ENCODE peak calls at places on chromosomes 1 and 21, in eight cellular contexts. E is A549, U is ovary, V is GM12878, Y is upper lobe of left lung, R is stomach, J is K562, N is tibial nerve. X is an unnamed sample.

GRCh38 chr1:43285269-43285986 is at the start of gene C1orf210:
- DNase-seq in E (no peak), U (no peak), V (no peak), Y (peak), R (peak), J (peak), N (no peak), X (peak)

GRCh38 chr1:119462964-119463363 is 44.0 kb upstream of the HSD3B1 start:
- DNase-seq in E (no peak), U (no peak), V (no peak), Y (no peak), R (no peak), J (no peak), N (no peak), X (no peak)

GRCh38 chr1:88655685-88656299 is 28.3 kb upstream of the PKN2 start:
- DNase-seq in E (peak), U (no peak), V (no peak), Y (no peak), R (no peak), J (peak), N (no peak), X (no peak)

GRCh38 chr1:62784509-62785365 is 805 bp downstream of the ATG4C start:
- DNase-seq in E (peak), U (no peak), V (no peak), Y (no peak), R (no peak), J (peak), N (no peak), X (no peak)

GRCh38 chr1:89198500-89199072 is at the start of gene GBP4:
- DNase-seq in E (peak), U (peak), V (peak), Y (peak), R (peak), J (no peak), N (peak), X (peak)

GRCh38 chr1:226404063-226404903 is 3.6 kb downstream of the PARP1 start:
- DNase-seq in E (no peak), U (no peak), V (no peak), Y (no peak), R (no peak), J (no peak), N (no peak), X (no peak)

GRCh38 chr1:230844561-230844960 is 23.8 kb downstream of the C1orf198 start:
- DNase-seq in E (no peak), U (no peak), V (no peak), Y (no peak), R (no peak), J (no peak), N (no peak), X (no peak)

GRCh38 chr21:45499201-45499750 is 43.0 kb downstream of the SLC19A1 start:
- DNase-seq in E (no peak), U (peak), V (no peak), Y (no peak), R (no peak), J (no peak), N (no peak), X (peak)

GRCh38 chr1:205668951-205669340 is 11.4 kb downstream of the SLC45A3 start:
- DNase-seq in E (no peak), U (no peak), V (peak), Y (no peak), R (no peak), J (peak), N (no peak), X (no peak)

GRCh38 chr1:13813398-13814012 is 113.5 kb downstream of the PRDM2 start:
- DNase-seq in E (no peak), U (peak), V (no peak), Y (no peak), R (no peak), J (peak), N (no peak), X (no peak)

GRCh38 chr1:202959276-202959620 is 1.1 kb upstream of the ADIPOR1 start:
- DNase-seq in E (peak), U (no peak), V (no peak), Y (no peak), R (no peak), J (peak), N (no peak), X (no peak)

GRCh38 chr1:181737056-181737455 is 253.7 kb downstream of the CACNA1E start:
- DNase-seq in E (no peak), U (no peak), V (no peak), Y (no peak), R (no peak), J (peak), N (no peak), X (no peak)

GRCh38 chr1:43781574-43781973 is 74.2 kb downstream of the ST3GAL3 start:
- DNase-seq in E (no peak), U (no peak), V (no peak), Y (no peak), R (no peak), J (no peak), N (no peak), X (no peak)

GRCh38 chr1:149849947-149850360 is 49.4 kb upstream of the BOLA1 start:
- DNase-seq in E (no peak), U (no peak), V (no peak), Y (peak), R (no peak), J (no peak), N (peak), X (no peak)

GRCh38 chr1:159282118-159282517 is 20.0 kb upstream of the FCER1A start:
- DNase-seq in E (peak), U (no peak), V (no peak), Y (no peak), R (no peak), J (no peak), N (no peak), X (no peak)

GRCh38 chr1:147246910-147247655 is 4.6 kb downstream of the CHD1L start:
- DNase-seq in E (no peak), U (no peak), V (no peak), Y (peak), R (no peak), J (peak), N (no peak), X (no peak)

GRCh38 chr1:169108897-169109560 is 2.5 kb downstream of the ATP1B1 start:
- DNase-seq in E (peak), U (no peak), V (no peak), Y (peak), R (peak), J (no peak), N (no peak), X (peak)

GRCh38 chr1:13807213-13807612 is 107.2 kb downstream of the PRDM2 start:
- DNase-seq in E (peak), U (no peak), V (no peak), Y (no peak), R (peak), J (peak), N (no peak), X (no peak)

GRCh38 chr1:209769171-209769904 is 13.5 kb downstream of the TRAF3IP3 start:
- DNase-seq in E (no peak), U (peak), V (peak), Y (peak), R (no peak), J (no peak), N (peak), X (peak)

GRCh38 chr1:212585210-212585609 is 23.4 kb upstream of the ATF3 start:
- DNase-seq in E (no peak), U (no peak), V (no peak), Y (no peak), R (no peak), J (no peak), N (no peak), X (no peak)

GRCh38 chr1:153534933-153535663 is 693 bp downstream of the S100A6 start:
- DNase-seq in E (peak), U (peak), V (no peak), Y (peak), R (peak), J (peak), N (peak), X (peak)
- TF ChIP-seq POLR2A in E (no peak), U (no peak), V (no peak), Y (peak), R (no peak), J (no peak), N (peak), X (no peak)

DNA sequence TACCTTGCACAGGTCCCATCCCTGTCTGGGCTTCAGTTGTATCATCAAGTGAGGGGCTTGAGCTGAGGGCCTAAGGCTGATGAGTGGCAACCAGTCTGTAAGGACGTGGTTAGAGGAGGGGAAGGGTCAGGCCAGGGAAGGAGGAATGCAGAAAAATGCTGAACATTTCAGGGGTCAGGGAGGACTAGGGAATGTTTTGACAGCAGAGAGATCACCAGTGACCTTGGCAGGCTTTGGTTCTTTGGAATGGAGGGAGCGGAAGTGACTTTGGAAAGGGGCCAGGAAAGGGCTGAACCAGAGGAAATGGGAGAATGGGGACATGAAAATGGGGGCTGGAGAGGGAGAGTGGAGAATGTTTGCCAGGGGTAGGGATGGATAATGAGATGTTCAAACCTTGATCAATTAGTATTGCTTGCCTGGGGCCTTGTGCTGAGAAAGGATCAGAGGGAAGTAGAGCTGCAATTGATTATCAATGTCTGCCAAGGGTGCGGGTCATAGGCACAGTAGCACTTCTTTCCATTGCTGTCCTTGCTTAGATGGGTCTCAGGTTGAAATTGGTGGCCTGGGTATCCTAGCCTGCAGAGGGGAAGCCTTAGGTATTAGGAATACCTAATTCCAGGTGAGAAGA is 7.4 kb downstream of the LDLRAP1 start:
- DNase-seq in E (no peak), U (peak), V (no peak), Y (no peak), R (no peak), J (no peak), N (no peak), X (no peak)
- H3K4me3 ChIP-seq in E (no peak), U (no peak), V (no peak), Y (no peak), R (no peak), J (no peak), N (no peak), X (no peak)

GRCh38 chr1:68293122-68293521 is 60.8 kb upstream of the WLS start:
- DNase-seq in E (no peak), U (no peak), V (no peak), Y (no peak), R (no peak), J (no peak), N (no peak), X (no peak)
- TF ChIP-seq EP300 in E (no peak), U (no peak), V (no peak), Y (no peak), R (no peak), J (no peak), N (no peak), X (no peak)

GRCh38 chr1:161198206-161198876 is 513 bp downstream of the ADAMTS4 start:
- DNase-seq in E (no peak), U (peak), V (no peak), Y (no peak), R (no peak), J (no peak), N (no peak), X (peak)

GRCh38 chr1:161197560-161198205 is 1.2 kb downstream of the ADAMTS4 start:
- DNase-seq in E (no peak), U (no peak), V (no peak), Y (no peak), R (no peak), J (no peak), N (no peak), X (no peak)

GRCh38 chr1:161200421-161200991 is 1.7 kb upstream of the ADAMTS4 start:
- DNase-seq in E (no peak), U (no peak), V (no peak), Y (no peak), R (no peak), J (no peak), N (no peak), X (no peak)

GRCh38 chr1:161199506-161200119 is 759 bp upstream of the ADAMTS4 start:
- DNase-seq in E (no peak), U (no peak), V (no peak), Y (no peak), R (no peak), J (no peak), N (no peak), X (no peak)

DNA sequence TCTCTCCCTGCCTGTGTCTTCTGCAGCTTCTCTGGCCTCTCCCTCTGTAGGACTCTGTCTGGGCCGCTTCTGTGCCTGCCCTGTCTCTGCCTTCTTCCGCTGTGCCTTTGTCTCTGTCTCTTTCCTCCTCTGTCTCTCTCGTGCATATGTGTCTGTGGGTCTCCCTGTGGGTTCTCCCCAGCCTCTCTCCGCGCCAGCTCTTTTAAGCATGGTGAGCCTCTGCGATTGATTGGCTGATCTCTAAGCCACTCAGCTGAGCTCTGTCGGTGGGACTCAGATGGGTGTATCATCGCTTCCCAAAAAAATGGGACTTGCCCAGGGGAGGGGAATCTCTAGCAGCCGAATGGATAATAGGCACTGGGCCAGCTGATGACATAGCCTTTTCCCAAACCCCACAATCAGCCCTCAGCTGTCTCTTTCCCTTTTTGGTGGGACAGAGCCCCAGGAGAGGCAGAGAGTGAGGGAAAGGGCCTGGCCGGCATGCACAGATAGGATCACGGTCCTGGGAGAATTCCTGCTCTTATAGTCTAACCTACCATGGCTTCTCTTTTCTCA is at the start of gene ADAMTS4:
- DNase-seq in E (no peak), U (peak), V (no peak), Y (no peak), R (peak), J (no peak), N (peak), X (peak)
- TF ChIP-seq POLR2A in E (no peak), U (peak), V (no peak), Y (peak), R (no peak), J (peak), N (peak), X (no peak)

DNA sequence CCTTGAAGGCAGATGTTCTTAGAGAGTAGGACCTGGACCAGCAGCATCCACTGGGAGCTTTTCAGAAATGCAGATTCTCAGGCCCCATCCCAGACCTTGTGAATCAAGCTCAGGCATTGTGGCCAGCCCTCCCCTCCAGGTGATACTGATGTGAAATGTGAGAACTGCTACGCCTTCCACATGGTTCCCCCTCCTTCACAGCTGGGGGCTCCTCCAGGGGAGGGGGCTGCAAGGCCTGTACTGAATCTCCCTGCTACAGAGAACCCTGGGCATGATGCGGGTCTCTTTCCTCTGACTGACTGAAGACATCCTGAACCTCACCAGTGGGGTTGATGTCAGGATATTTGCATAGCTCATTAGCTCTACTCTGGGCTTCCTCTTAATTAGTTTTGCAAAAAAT is 141.8 kb upstream of the CSF3R start:
- DNase-seq in E (no peak), U (no peak), V (no peak), Y (no peak), R (no peak), J (no peak), N (no peak), X (no peak)
- H3K4me3 ChIP-seq in E (no peak), U (no peak), V (no peak), Y (no peak), R (no peak), J (no peak), N (no peak), X (no peak)

X was measured in sigmoid colon.